ENCODE peak calls at places on chromosomes 5 and 9, in nine cellular contexts. One of them, this sample, is unnamed.

GRCh38 chr5:64347308-64347707 is 158.5 kb upstream of the RGS7BP start:
- DNase-seq in SJSA1: no peak
- DNase-seq in right atrium auricular region: no peak
- DNase-seq in transverse colon: no peak
- DNase-seq in uterus: no peak
- DNase-seq in left lung: no peak
- DNase-seq in tibial nerve: no peak
- DNase-seq in left ventricle myocardium inferior: no peak
- DNase-seq in A673: peak
- DNase-seq in this sample: no peak

GRCh38 chr9:28648723-28649122 is 1075.4 kb upstream of the C9orf72 start:
- DNase-seq in SJSA1: no peak
- DNase-seq in transverse colon: no peak
- DNase-seq in left ventricle myocardium inferior: no peak
- DNase-seq in left lung: no peak
- DNase-seq in right atrium auricular region: no peak
- DNase-seq in tibial nerve: no peak
- DNase-seq in A673: peak
- DNase-seq in uterus: no peak
- DNase-seq in this sample: no peak

GRCh38 chr9:133716564-133717112 is 21.5 kb downstream of the SARDH start:
- DNase-seq in A673: no peak
- DNase-seq in SJSA1: no peak
- DNase-seq in left lung: no peak
- DNase-seq in tibial nerve: no peak
- DNase-seq in left ventricle myocardium inferior: peak
- DNase-seq in right atrium auricular region: peak
- DNase-seq in uterus: no peak
- DNase-seq in transverse colon: no peak
- DNase-seq in this sample: no peak

GRCh38 chr5:68305223-68305865 is 89.8 kb downstream of the PIK3R1 start:
- DNase-seq in right atrium auricular region: no peak
- DNase-seq in left ventricle myocardium inferior: peak
- DNase-seq in left lung: no peak
- DNase-seq in transverse colon: no peak
- DNase-seq in A673: no peak
- DNase-seq in SJSA1: no peak
- DNase-seq in tibial nerve: no peak
- DNase-seq in uterus: no peak
- DNase-seq in this sample: no peak

GRCh38 chr9:120542701-120543490 is 37.1 kb downstream of the CDK5RAP2 start:
- DNase-seq in right atrium auricular region: no peak
- DNase-seq in A673: no peak
- DNase-seq in left lung: no peak
- DNase-seq in SJSA1: no peak
- DNase-seq in left ventricle myocardium inferior: no peak
- DNase-seq in uterus: no peak
- DNase-seq in tibial nerve: no peak
- DNase-seq in transverse colon: no peak
- DNase-seq in this sample: no peak

GRCh38 chr5:150107909-150108447 is 21.6 kb upstream of the CSF1R start:
- DNase-seq in SJSA1: no peak
- DNase-seq in left lung: no peak
- DNase-seq in transverse colon: no peak
- DNase-seq in uterus: no peak
- DNase-seq in A673: no peak
- DNase-seq in tibial nerve: no peak
- DNase-seq in left ventricle myocardium inferior: no peak
- DNase-seq in right atrium auricular region: peak
- DNase-seq in this sample: no peak

GRCh38 chr9:69750085-69750484 is 9.7 kb downstream of the PTAR1 start:
- DNase-seq in A673: no peak
- DNase-seq in transverse colon: no peak
- DNase-seq in left ventricle myocardium inferior: no peak
- DNase-seq in tibial nerve: no peak
- DNase-seq in SJSA1: no peak
- DNase-seq in right atrium auricular region: no peak
- DNase-seq in left lung: no peak
- DNase-seq in uterus: no peak
- DNase-seq in this sample: no peak

GRCh38 chr9:93576296-93577044 is at the start of gene PHF2:
- DNase-seq in tibial nerve: no peak
- DNase-seq in right atrium auricular region: peak
- DNase-seq in A673: peak
- DNase-seq in uterus: no peak
- DNase-seq in left lung: no peak
- DNase-seq in left ventricle myocardium inferior: no peak
- DNase-seq in SJSA1: no peak
- DNase-seq in transverse colon: no peak
- DNase-seq in this sample: no peak

DNA sequence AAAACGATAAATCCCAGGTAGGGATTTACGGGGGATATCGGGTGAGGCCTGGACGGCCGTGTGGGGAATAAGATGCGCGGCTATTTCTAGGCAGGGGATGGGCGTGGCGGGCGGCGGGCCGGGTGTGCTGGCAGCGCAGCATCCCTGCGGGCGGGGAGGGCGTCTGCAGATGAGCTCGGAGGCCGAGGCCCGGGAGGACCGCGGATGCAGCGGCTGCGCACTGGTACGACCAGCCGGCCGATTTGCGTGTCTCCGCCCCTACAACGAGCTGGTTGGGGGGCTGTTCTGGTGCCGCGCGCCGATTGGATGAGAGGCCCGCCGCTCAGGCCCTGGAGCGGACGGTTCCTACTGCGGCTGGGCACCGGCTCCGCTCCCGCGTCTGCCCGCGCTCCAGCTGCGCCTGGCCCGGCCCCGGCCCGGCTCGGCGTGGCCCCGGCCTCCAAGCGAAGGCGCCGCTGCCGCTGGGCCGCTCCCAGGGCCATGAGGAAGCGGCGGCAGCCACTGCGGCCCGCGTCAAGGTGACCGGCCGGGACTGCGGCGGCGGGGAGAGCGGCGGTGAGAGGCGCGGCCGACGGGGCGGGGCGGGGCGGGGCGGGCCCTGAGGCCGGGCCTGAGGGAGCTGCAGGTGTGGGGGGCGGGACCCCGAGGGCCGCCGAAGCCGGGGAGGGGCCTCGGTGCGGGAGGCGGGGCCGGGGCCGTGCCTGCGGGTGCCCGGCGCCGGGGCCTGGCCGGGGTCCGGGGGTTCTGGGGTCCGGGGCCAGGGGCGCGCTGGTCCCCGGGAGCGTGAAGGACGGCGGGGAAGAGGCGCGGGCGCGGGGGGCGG is at the start of gene RALGPS1:
- DNase-seq in SJSA1: peak
- DNase-seq in left ventricle myocardium inferior: peak
- DNase-seq in right atrium auricular region: peak
- DNase-seq in tibial nerve: peak
- DNase-seq in left lung: peak
- DNase-seq in uterus: peak
- DNase-seq in transverse colon: peak
- DNase-seq in A673: peak
- DNase-seq in this sample: peak
- H3K27ac ChIP-seq in SJSA1: no peak
- H3K27ac ChIP-seq in left ventricle myocardium inferior: peak
- H3K27ac ChIP-seq in right atrium auricular region: peak
- H3K27ac ChIP-seq in tibial nerve: peak
- H3K27ac ChIP-seq in left lung: no peak
- H3K27ac ChIP-seq in uterus: peak
- H3K27ac ChIP-seq in transverse colon: peak
- H3K27ac ChIP-seq in A673: no peak
- H3K27ac ChIP-seq in this sample: peak

GRCh38 chr9:110922145-110922544 is 116.1 kb downstream of the LPAR1 start:
- DNase-seq in left lung: no peak
- DNase-seq in A673: peak
- DNase-seq in left ventricle myocardium inferior: no peak
- DNase-seq in right atrium auricular region: no peak
- DNase-seq in SJSA1: no peak
- DNase-seq in tibial nerve: no peak
- DNase-seq in uterus: no peak
- DNase-seq in transverse colon: no peak
- DNase-seq in this sample: no peak

GRCh38 chr9:110919055-110919445 is 119.2 kb downstream of the LPAR1 start:
- DNase-seq in tibial nerve: no peak
- DNase-seq in right atrium auricular region: no peak
- DNase-seq in A673: no peak
- DNase-seq in uterus: no peak
- DNase-seq in SJSA1: no peak
- DNase-seq in left lung: no peak
- DNase-seq in transverse colon: no peak
- DNase-seq in left ventricle myocardium inferior: no peak
- DNase-seq in this sample: no peak

GRCh38 chr9:110919609-110920008 is 118.7 kb downstream of the LPAR1 start:
- DNase-seq in A673: peak
- DNase-seq in uterus: no peak
- DNase-seq in right atrium auricular region: no peak
- DNase-seq in left ventricle myocardium inferior: no peak
- DNase-seq in transverse colon: no peak
- DNase-seq in SJSA1: peak
- DNase-seq in tibial nerve: no peak
- DNase-seq in left lung: no peak
- DNase-seq in this sample: no peak

GRCh38 chr9:110923601-110924000 is 114.7 kb downstream of the LPAR1 start:
- DNase-seq in uterus: no peak
- DNase-seq in SJSA1: no peak
- DNase-seq in left ventricle myocardium inferior: no peak
- DNase-seq in right atrium auricular region: no peak
- DNase-seq in left lung: no peak
- DNase-seq in A673: peak
- DNase-seq in tibial nerve: no peak
- DNase-seq in transverse colon: no peak
- DNase-seq in this sample: no peak

DNA sequence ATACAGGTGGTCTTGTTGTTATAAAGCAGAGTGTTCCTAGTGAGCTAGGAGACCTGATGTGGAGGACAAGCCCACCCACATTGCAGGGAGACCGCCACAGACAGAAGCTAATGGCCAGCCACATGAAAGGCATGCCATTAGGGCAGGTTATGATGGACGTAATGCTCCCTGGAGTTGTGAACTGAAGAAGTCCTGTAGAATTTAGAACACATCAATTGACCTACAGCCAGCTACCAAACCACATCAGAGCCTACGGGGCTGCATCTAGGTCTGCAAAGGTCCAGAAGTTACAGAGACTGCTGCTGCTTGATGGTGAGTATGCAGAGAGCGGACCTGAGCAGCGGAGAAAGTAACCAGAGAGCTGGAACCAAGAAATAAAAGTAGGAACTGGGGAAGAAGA is 116.6 kb downstream of the LPAR1 start:
- DNase-seq in SJSA1: no peak
- DNase-seq in tibial nerve: no peak
- DNase-seq in uterus: no peak
- DNase-seq in left lung: no peak
- DNase-seq in transverse colon: no peak
- DNase-seq in right atrium auricular region: no peak
- DNase-seq in left ventricle myocardium inferior: no peak
- DNase-seq in A673: no peak
- DNase-seq in this sample: no peak
- H3K27ac ChIP-seq in SJSA1: no peak
- H3K27ac ChIP-seq in tibial nerve: no peak
- H3K27ac ChIP-seq in uterus: no peak
- H3K27ac ChIP-seq in left lung: no peak
- H3K27ac ChIP-seq in transverse colon: no peak
- H3K27ac ChIP-seq in right atrium auricular region: no peak
- H3K27ac ChIP-seq in left ventricle myocardium inferior: no peak
- H3K27ac ChIP-seq in A673: peak
- H3K27ac ChIP-seq in this sample: no peak

GRCh38 chr5:179276838-179277395 is 68.3 kb downstream of the ADAMTS2 start:
- DNase-seq in transverse colon: no peak
- DNase-seq in A673: peak
- DNase-seq in left ventricle myocardium inferior: no peak
- DNase-seq in SJSA1: no peak
- DNase-seq in tibial nerve: no peak
- DNase-seq in uterus: no peak
- DNase-seq in right atrium auricular region: no peak
- DNase-seq in left lung: no peak
- DNase-seq in this sample: no peak
- H3K27ac ChIP-seq in transverse colon: peak
- H3K27ac ChIP-seq in A673: no peak
- H3K27ac ChIP-seq in left ventricle myocardium inferior: peak
- H3K27ac ChIP-seq in SJSA1: peak
- H3K27ac ChIP-seq in tibial nerve: peak
- H3K27ac ChIP-seq in uterus: peak
- H3K27ac ChIP-seq in right atrium auricular region: peak
- H3K27ac ChIP-seq in left lung: peak
- H3K27ac ChIP-seq in this sample: no peak

GRCh38 chr5:16679198-16679597 is 62.4 kb upstream of the RETREG1 start:
- DNase-seq in SJSA1: no peak
- DNase-seq in tibial nerve: no peak
- DNase-seq in uterus: no peak
- DNase-seq in left lung: no peak
- DNase-seq in A673: no peak
- DNase-seq in transverse colon: no peak
- DNase-seq in right atrium auricular region: no peak
- DNase-seq in left ventricle myocardium inferior: no peak
- DNase-seq in this sample: no peak

GRCh38 chr5:16674750-16675149 is 58.0 kb upstream of the RETREG1 start:
- DNase-seq in right atrium auricular region: no peak
- DNase-seq in tibial nerve: no peak
- DNase-seq in left lung: no peak
- DNase-seq in transverse colon: no peak
- DNase-seq in uterus: no peak
- DNase-seq in SJSA1: no peak
- DNase-seq in A673: no peak
- DNase-seq in left ventricle myocardium inferior: no peak
- DNase-seq in this sample: no peak

GRCh38 chr5:16681761-16682335 is 65.1 kb upstream of the RETREG1 start:
- DNase-seq in uterus: no peak
- DNase-seq in A673: no peak
- DNase-seq in SJSA1: no peak
- DNase-seq in transverse colon: no peak
- DNase-seq in tibial nerve: no peak
- DNase-seq in left ventricle myocardium inferior: no peak
- DNase-seq in right atrium auricular region: no peak
- DNase-seq in left lung: no peak
- DNase-seq in this sample: no peak

GRCh38 chr5:16675747-16676255 is 59.0 kb upstream of the RETREG1 start:
- DNase-seq in SJSA1: no peak
- DNase-seq in left ventricle myocardium inferior: no peak
- DNase-seq in tibial nerve: no peak
- DNase-seq in right atrium auricular region: no peak
- DNase-seq in transverse colon: no peak
- DNase-seq in A673: no peak
- DNase-seq in left lung: no peak
- DNase-seq in uterus: no peak
- DNase-seq in this sample: no peak

GRCh38 chr5:16679863-16680262 is 63.1 kb upstream of the RETREG1 start:
- DNase-seq in left ventricle myocardium inferior: no peak
- DNase-seq in A673: peak
- DNase-seq in uterus: no peak
- DNase-seq in right atrium auricular region: no peak
- DNase-seq in tibial nerve: no peak
- DNase-seq in SJSA1: no peak
- DNase-seq in transverse colon: no peak
- DNase-seq in left lung: no peak
- DNase-seq in this sample: no peak
- H3K27ac ChIP-seq in left ventricle myocardium inferior: no peak
- H3K27ac ChIP-seq in A673: no peak
- H3K27ac ChIP-seq in uterus: no peak
- H3K27ac ChIP-seq in right atrium auricular region: no peak
- H3K27ac ChIP-seq in tibial nerve: no peak
- H3K27ac ChIP-seq in SJSA1: no peak
- H3K27ac ChIP-seq in transverse colon: no peak
- H3K27ac ChIP-seq in left lung: no peak
- H3K27ac ChIP-seq in this sample: no peak

GRCh38 chr5:142817031-142817430 is 46.9 kb downstream of the ARHGAP26 start:
- DNase-seq in SJSA1: no peak
- DNase-seq in A673: no peak
- DNase-seq in tibial nerve: no peak
- DNase-seq in uterus: no peak
- DNase-seq in right atrium auricular region: no peak
- DNase-seq in transverse colon: no peak
- DNase-seq in left lung: no peak
- DNase-seq in left ventricle myocardium inferior: no peak
- DNase-seq in this sample: no peak
- H3K27ac ChIP-seq in SJSA1: no peak
- H3K27ac ChIP-seq in A673: no peak
- H3K27ac ChIP-seq in tibial nerve: peak
- H3K27ac ChIP-seq in uterus: peak
- H3K27ac ChIP-seq in right atrium auricular region: peak
- H3K27ac ChIP-seq in transverse colon: peak
- H3K27ac ChIP-seq in left lung: no peak
- H3K27ac ChIP-seq in left ventricle myocardium inferior: peak
- H3K27ac ChIP-seq in this sample: no peak